ENCODE peak calls at places on chromosomes 4 and X, in nine cellular contexts. Q is sigmoid colon; E is pancreas; N is MM.1S; C is body of pancreas; U is K562; Y is CD8-positive, alpha-beta T cell; M is tibial artery; S is CD4-positive, alpha-beta T cell. L is an unnamed sample.

GRCh38 chr4:183244506-183244905 is 75.6 kb downstream of the CLDN22 start:
- DNase-seq in Q (no peak), E (peak), N (no peak), C (peak), U (no peak), Y (no peak), M (no peak), S (no peak), L (no peak)

GRCh38 chr4:15188581-15189539 is 186.6 kb downstream of the CPEB2 start:
- DNase-seq in Q (no peak), E (no peak), N (no peak), C (no peak), U (no peak), Y (no peak), M (no peak), S (no peak), L (no peak)

GRCh38 chr4:84378983-84379382 is 120.1 kb downstream of the NKX6-1 start:
- DNase-seq in Q (no peak), E (no peak), N (no peak), C (no peak), U (no peak), Y (no peak), M (no peak), S (no peak), L (no peak)

GRCh38 chr4:15436515-15436914 is 8.7 kb downstream of the C1QTNF7 start:
- DNase-seq in Q (no peak), E (no peak), N (no peak), C (peak), U (no peak), Y (no peak), M (no peak), S (no peak), L (no peak)

GRCh38 chr4:82774711-82775171 is 23.9 kb downstream of the SCD5 start:
- DNase-seq in Q (no peak), E (no peak), N (no peak), C (no peak), U (no peak), Y (no peak), M (no peak), S (no peak), L (no peak)

GRCh38 chr4:57989430-57989829 is 879.2 kb upstream of the IGFBP7 start:
- DNase-seq in Q (no peak), E (no peak), N (no peak), C (no peak), U (no peak), Y (no peak), M (no peak), S (no peak), L (no peak)

GRCh38 chrX:16797358-16797757 is 11.1 kb downstream of the TXLNG start:
- DNase-seq in Q (peak), E (no peak), N (no peak), C (no peak), U (no peak), Y (no peak), M (peak), S (no peak), L (no peak)

GRCh38 chr4:168631241-168632151 is 134.6 kb downstream of the PALLD start:
- DNase-seq in Q (peak), E (peak), N (no peak), C (peak), U (no peak), Y (no peak), M (peak), S (no peak), L (peak)

GRCh38 chr4:174119051-174119450 is 164.4 kb downstream of the FBXO8 start:
- DNase-seq in Q (no peak), E (no peak), N (no peak), C (no peak), U (no peak), Y (no peak), M (no peak), S (no peak), L (no peak)

GRCh38 chr4:68272860-68273259 is 27.4 kb upstream of the TMPRSS11B start:
- DNase-seq in Q (no peak), E (no peak), N (no peak), C (no peak), U (no peak), Y (no peak), M (no peak), S (no peak), L (no peak)

GRCh38 chr4:52016985-52017384 is 3.2 kb downstream of the LRRC66 start:
- DNase-seq in Q (no peak), E (no peak), N (no peak), C (no peak), U (no peak), Y (no peak), M (no peak), S (no peak), L (no peak)
- H3K27ac ChIP-seq in Q (no peak), E (no peak), N (no peak), C (no peak), U (no peak), Y (no peak), M (no peak), S (no peak), L (no peak)

DNA sequence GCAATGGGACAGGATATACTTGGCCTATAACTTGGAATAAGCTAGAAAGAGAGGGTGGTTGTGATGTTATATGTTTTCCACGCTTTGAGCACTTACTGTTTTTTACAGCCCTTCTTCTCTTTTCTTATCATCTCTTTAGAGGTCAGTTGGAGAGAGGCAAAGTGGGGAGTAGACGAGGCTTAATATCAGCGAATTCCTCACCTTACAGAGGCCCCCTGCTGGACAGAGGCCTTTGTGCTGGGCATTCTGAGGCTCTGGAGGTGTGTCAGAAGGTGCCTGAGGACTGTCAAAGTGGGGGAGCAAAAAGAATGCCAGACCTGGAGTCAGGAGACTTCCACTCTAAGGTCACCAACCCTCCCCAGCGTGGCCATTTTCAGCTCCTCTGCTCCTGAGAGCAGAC is 42.5 kb downstream of the MAMLD1 start:
- DNase-seq in Q (no peak), E (no peak), N (no peak), C (peak), U (peak), Y (no peak), M (no peak), S (no peak), L (no peak)
- TF ChIP-seq CTCF in Q (no peak), E (no peak), N (no peak), C (peak), U (peak), Y (no peak), M (no peak), S (no peak), L (no peak)

DNA sequence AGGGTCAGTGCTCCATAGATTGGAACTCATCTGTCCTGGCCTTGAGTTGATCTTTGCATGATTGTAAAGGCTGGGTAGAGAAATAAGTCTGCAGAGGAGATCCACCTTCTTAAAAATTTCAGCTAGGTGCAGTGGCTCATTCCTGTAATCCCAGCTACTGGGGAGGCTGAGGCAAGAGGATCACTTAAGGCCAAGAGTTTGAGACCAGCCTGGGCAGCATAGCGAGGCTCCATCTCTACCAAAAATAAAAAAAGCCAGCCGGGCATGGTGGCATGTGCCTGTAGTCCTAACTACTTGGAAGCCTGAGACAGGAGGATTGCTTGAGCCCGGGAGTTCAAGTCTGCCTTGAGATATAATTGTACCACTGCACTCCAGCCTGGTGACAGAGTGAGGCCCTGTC is 476 bp upstream of the CXCR3 start:
- DNase-seq in Q (no peak), E (no peak), N (no peak), C (no peak), U (no peak), Y (no peak), M (no peak), S (no peak), L (no peak)
- H3K27ac ChIP-seq in Q (no peak), E (no peak), N (peak), C (no peak), U (no peak), Y (peak), M (no peak), S (peak), L (no peak)

GRCh38 chr4:4726051-4726450 is 133.4 kb upstream of the MSX1 start:
- DNase-seq in Q (no peak), E (no peak), N (no peak), C (no peak), U (peak), Y (no peak), M (no peak), S (no peak), L (no peak)
- TF ChIP-seq CTCF in Q (no peak), E (no peak), N (peak), C (no peak), U (peak), Y (no peak), M (no peak), S (no peak), L (no peak)

DNA sequence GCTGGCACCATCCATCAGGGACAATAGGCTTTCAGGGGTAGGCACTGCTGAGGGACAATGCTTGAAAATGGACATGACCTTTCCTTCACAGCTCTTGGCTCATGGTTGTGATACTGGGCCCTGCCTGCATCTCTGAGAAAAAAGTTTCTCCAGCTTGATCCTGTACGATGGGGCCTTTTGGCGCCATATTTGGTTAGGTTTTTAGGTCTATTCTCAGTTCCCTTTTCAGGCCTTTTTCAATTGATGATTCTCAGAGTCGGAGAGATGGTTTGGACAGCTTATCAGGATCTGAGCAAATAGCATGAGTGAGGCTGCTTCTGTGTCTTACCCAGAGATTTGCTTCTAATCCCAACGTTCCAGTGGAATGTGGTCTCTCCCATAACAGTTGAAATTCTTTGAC is 141.6 kb downstream of the ZNF518B start:
- DNase-seq in Q (no peak), E (no peak), N (no peak), C (no peak), U (no peak), Y (no peak), M (no peak), S (no peak), L (no peak)
- H3K27ac ChIP-seq in Q (no peak), E (no peak), N (no peak), C (no peak), U (no peak), Y (no peak), M (no peak), S (no peak), L (no peak)

DNA sequence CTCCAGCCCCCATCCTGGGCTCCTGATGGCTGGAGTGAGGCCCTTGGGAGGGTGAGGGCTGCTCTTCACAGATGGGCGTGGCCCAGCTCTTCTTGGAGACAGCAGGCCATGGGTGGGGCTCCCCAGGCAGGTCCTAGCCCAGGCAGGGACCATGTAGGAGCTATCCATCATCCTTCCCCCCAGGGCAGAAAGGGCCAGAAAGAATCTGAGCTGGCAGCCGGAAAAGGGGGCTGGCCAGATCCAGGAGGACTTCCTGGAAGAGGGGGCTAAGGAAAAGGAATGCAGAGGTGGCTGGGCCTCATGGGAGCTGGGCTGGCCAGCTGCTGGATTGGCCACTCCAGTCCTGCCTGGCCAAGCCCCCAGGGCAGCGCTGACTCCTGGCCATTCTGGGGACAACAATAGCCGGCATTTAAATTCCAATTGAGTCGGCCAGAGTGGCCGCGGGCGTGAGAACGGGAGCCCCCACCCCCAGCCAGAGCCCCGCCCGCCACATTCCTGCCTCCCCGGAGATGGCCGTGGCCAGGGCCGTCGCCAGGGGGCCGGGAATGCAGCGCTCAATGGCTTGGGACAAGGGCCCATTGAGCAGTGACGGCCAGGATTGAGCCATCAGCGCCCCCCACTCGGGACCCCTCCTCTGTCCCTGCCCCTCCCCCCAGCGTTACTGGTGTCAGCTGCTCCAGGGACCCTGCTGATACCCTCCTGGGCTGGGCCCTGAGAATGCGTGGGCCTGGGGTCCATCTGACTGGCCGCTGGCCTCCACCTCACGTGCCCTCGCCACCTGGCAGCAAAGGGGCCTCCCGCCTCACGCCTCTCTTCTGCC is 15.1 kb upstream of the FGFR3 start:
- DNase-seq in Q (no peak), E (peak), N (no peak), C (peak), U (peak), Y (no peak), M (no peak), S (no peak), L (no peak)
- TF ChIP-seq CTCF in Q (no peak), E (no peak), N (no peak), C (peak), U (no peak), Y (no peak), M (no peak), S (no peak), L (no peak)

DNA sequence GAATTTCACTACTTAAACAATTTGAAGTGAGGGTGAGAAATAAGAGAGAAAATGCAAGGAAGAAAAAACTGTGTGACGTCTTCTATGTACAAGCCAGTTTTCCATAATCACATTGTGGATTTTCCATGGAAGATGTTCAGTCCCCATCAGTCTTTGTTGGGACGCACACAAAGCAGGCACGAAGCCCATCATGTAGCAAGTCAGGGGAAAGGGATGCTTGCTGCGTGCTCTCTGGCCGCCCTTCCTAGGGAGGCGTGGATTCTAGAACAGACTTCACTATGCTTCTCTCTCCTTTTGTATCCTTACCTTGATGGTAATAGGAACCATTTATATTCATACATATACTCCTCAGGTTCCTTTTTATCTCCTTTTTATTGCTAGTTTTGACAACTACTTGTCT is 54.8 kb downstream of the RBPJ start:
- DNase-seq in Q (no peak), E (no peak), N (no peak), C (no peak), U (no peak), Y (no peak), M (no peak), S (no peak), L (no peak)
- H3K27ac ChIP-seq in Q (no peak), E (no peak), N (no peak), C (no peak), U (no peak), Y (no peak), M (no peak), S (no peak), L (no peak)

DNA sequence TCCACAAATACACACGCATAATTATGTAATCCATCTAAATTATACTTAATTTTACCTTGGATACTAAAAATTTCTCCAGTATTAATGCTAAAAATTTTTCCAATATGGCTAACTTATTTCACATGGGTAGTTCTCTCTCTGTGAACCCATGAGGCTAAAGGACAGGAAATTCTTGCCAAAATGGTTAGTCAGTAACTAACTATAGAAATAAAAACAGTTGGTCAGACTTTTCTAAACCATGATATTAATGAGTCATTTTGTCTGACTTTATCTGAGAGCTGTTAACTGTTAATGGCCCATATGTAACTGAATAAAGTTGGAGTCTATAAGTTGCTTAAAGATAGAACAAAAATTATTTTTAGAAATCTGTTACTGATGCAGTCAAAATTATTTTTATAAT is 549.4 kb downstream of the TLL1 start:
- DNase-seq in Q (no peak), E (no peak), N (no peak), C (no peak), U (no peak), Y (no peak), M (no peak), S (no peak), L (no peak)
- TF ChIP-seq CTCF in Q (no peak), E (no peak), N (no peak), C (no peak), U (no peak), Y (no peak), M (no peak), S (no peak), L (no peak)

GRCh38 chr4:184287697-184288255 is 70.1 kb upstream of the ENPP6 start:
- DNase-seq in Q (no peak), E (no peak), N (peak), C (peak), U (no peak), Y (peak), M (no peak), S (no peak), L (peak)
- H3K27ac ChIP-seq in Q (peak), E (no peak), N (peak), C (peak), U (no peak), Y (no peak), M (no peak), S (no peak), L (no peak)

DNA sequence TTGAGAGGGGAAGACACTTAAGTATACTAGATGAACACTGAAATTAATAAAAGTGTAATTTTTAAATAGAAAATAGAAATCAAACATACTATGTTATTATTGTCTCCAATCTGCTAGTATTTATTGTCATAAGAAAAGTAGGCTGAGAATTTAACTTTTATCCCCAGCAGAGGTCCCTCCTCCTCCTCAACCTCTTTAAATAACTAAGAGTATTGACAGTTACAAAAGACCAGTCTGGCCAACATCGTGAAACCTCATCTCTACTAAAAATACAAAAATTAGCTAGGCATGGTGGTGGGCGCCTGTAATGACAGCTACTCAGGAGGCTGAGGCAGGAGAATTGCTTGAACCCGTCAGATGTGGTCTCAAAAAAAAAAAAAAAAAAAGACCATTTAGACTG is 4.1 kb downstream of the SLC30A9 start:
- DNase-seq in Q (no peak), E (no peak), N (no peak), C (no peak), U (no peak), Y (no peak), M (no peak), S (no peak), L (no peak)
- TF ChIP-seq CTCF in Q (no peak), E (no peak), N (no peak), C (no peak), U (no peak), Y (no peak), M (no peak), S (no peak), L (no peak)